ENCODE peak calls at places on chromosomes 3 and 15, in six cellular contexts. L is IMR-90, F is PC-3, I is Peyer's patch, S is endothelial cell of umbilical vein, C is colonic mucosa. G is an unnamed sample.

GRCh38 chr3:174541708-174542107 is 317.4 kb upstream of the NAALADL2 start:
- DNase-seq in I (no peak), S (no peak), C (no peak), L (peak; percentile 51), F (no peak), G (no peak)

GRCh38 chr3:3798641-3799113 is 554 bp upstream of the LRRN1 start:
- DNase-seq in C (peak; percentile 24), S (no peak), I (peak; percentile 45), F (no peak), L (no peak), G (peak; percentile 34)

GRCh38 chr15:60729850-60730458 is 251.0 kb upstream of the ICE2 start:
- DNase-seq in I (no peak), S (no peak), F (no peak), L (no peak), C (no peak), G (no peak)

GRCh38 chr15:78162038-78162437 is 12.9 kb downstream of the IDH3A start:
- DNase-seq in F (no peak), S (no peak), I (no peak), C (no peak), L (no peak), G (no peak)

GRCh38 chr15:48176097-48176496 is 2.0 kb downstream of the MYEF2 start:
- DNase-seq in C (no peak), F (no peak), I (no peak), S (no peak), L (peak; percentile 38), G (no peak)

GRCh38 chr3:48107227-48107626 is 81.0 kb downstream of the CDC25A start:
- DNase-seq in F (no peak), L (no peak), S (no peak), C (no peak), I (no peak), G (no peak)

GRCh38 chr3:58633157-58633865 is 33.3 kb downstream of the FAM3D start:
- DNase-seq in S (no peak), L (no peak), F (no peak), I (no peak), C (no peak), G (no peak)

GRCh38 chr3:25582242-25582641 is 82.5 kb downstream of the TOP2B start:
- DNase-seq in C (no peak), S (peak; percentile 63), L (peak; percentile 96), F (peak; percentile 78), I (no peak), G (no peak)

GRCh38 chr15:70293606-70294470 is 196.1 kb upstream of the TLE3 start:
- DNase-seq in I (no peak), F (no peak), C (no peak), L (no peak), S (no peak), G (no peak)

GRCh38 chr3:49906004-49906860 is 2.6 kb upstream of the MST1R start:
- DNase-seq in L (peak; percentile 46), I (peak; percentile 34), S (peak; percentile 64), F (peak; percentile 86), C (peak; percentile 90), G (peak; percentile 71)

GRCh38 chr3:121431717-121432517 is 113.9 kb downstream of the POLQ start:
- DNase-seq in L (peak; percentile 59), I (peak; percentile 40), S (peak; percentile 79), C (peak; percentile 35), F (peak; percentile 17), G (no peak)

GRCh38 chr3:127799476-127800222 is 22.7 kb downstream of the MGLL start:
- DNase-seq in S (peak; percentile 93), L (peak; percentile 97), F (peak; percentile 89), C (no peak), I (no peak), G (no peak)

GRCh38 chr3:105916767-105917166 is 48.0 kb upstream of the CBLB start:
- DNase-seq in F (no peak), L (no peak), C (no peak), S (no peak), I (no peak), G (no peak)

GRCh38 chr3:171904829-171905228 is 61.7 kb downstream of the TMEM212 start:
- DNase-seq in L (peak; percentile 28), C (no peak), F (no peak), S (peak; percentile 36), I (no peak), G (no peak)

GRCh38 chr3:188734395-188734794 is 437.4 kb upstream of the TPRG1 start:
- DNase-seq in C (peak; percentile 21), I (no peak), S (peak; percentile 25), F (no peak), L (no peak), G (no peak)

GRCh38 chr15:43545426-43545825 is 28.0 kb downstream of the MAP1A start:
- DNase-seq in S (no peak), C (no peak), L (no peak), F (no peak), I (no peak), G (no peak)

GRCh38 chr3:102180291-102180931 is 254.4 kb upstream of the ZPLD1 start:
- DNase-seq in C (no peak), L (peak; percentile 95), S (peak; percentile 94), F (peak; percentile 71), I (no peak), G (no peak)

GRCh38 chr15:24823473-24823872 is 131.3 kb upstream of the SNRPN start:
- DNase-seq in L (no peak), I (no peak), F (peak; percentile 23), S (peak; percentile 3), C (no peak), G (no peak)

GRCh38 chr15:100200287-100200772 is 141.4 kb downstream of the ADAMTS17 start:
- DNase-seq in L (no peak), C (no peak), S (no peak), I (no peak), F (no peak), G (no peak)

DNA sequence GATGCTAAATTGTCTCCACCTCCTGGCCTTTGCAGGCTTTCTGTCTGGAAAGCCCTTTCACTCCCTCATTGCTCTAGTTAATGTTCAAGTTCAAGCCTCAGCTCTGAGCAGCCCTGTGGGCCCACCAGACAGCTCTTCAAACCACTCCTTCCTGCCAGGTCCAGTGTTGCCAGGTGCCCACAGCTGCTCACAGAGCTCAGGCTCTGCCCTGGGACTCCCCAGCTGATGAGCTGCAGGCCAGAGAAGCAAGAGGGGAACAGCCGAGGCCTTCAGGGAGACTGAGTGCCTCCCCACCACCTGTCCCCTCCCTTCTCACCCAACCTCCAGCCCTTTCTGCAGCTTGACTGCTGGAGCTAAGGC is 1.3 kb upstream of the ZBTB47 start:
- DNase-seq in L (no peak), C (no peak), I (no peak), F (no peak), S (no peak), G (peak; percentile 49)
- H3K4me3 ChIP-seq in L (no peak overlapping the region), C (peak overlapping the region; percentile 64), I (no peak overlapping the region), F (no peak overlapping the region), S (no peak overlapping the region), G (no peak overlapping the region)

GRCh38 chr3:23389089-23389488 is 186.0 kb downstream of the UBE2E2 start:
- DNase-seq in C (peak; percentile 25), F (peak; percentile 59), L (no peak), S (no peak), I (no peak), G (no peak)
- H3K4me1 ChIP-seq in C (no peaks in the 10 kb centered on the region), F (peaks cover 5% of the 10 kb centered on the region), L (no peaks in the 10 kb centered on the region), S (no peaks in the 10 kb centered on the region), I (no peaks in the 10 kb centered on the region), G (peaks cover 12% of the 10 kb centered on the region)

GRCh38 chr3:44952689-44953088 is 23.3 kb downstream of the ZDHHC3 start:
- DNase-seq in L (no peak), S (no peak), I (no peak), C (no peak), F (no peak), G (no peak)

GRCh38 chr3:44950273-44950672 is 25.7 kb downstream of the ZDHHC3 start:
- DNase-seq in L (no peak), C (no peak), I (no peak), S (no peak), F (no peak), G (no peak)

GRCh38 chr3:44942202-44942921 is 33.6 kb downstream of the ZDHHC3 start:
- DNase-seq in S (no peak), L (peak; percentile 79), F (peak; percentile 81), C (no peak), I (no peak), G (no peak)

GRCh38 chr3:44948239-44948638 is 27.7 kb downstream of the ZDHHC3 start:
- DNase-seq in I (no peak), C (no peak), F (no peak), L (peak; percentile 24), S (no peak), G (no peak)
- H3K27ac ChIP-seq in I (no peak overlapping the region), C (no peak overlapping the region), F (no peak overlapping the region), L (no peak overlapping the region), S (no peak overlapping the region), G (no peak overlapping the region)

GRCh38 chr3:190225186-190225692 is 97.0 kb downstream of the CLDN1 start:
- DNase-seq in S (peak; percentile 58), F (peak; percentile 78), L (peak; percentile 42), C (no peak), I (no peak), G (no peak)

GRCh38 chr3:190224466-190225185 is 97.6 kb downstream of the CLDN1 start:
- DNase-seq in S (no peak), I (no peak), C (no peak), F (no peak), L (no peak), G (no peak)

GRCh38 chr3:190227064-190227463 is 95.2 kb downstream of the CLDN1 start:
- DNase-seq in I (no peak), F (no peak), C (no peak), S (no peak), L (no peak), G (no peak)

DNA sequence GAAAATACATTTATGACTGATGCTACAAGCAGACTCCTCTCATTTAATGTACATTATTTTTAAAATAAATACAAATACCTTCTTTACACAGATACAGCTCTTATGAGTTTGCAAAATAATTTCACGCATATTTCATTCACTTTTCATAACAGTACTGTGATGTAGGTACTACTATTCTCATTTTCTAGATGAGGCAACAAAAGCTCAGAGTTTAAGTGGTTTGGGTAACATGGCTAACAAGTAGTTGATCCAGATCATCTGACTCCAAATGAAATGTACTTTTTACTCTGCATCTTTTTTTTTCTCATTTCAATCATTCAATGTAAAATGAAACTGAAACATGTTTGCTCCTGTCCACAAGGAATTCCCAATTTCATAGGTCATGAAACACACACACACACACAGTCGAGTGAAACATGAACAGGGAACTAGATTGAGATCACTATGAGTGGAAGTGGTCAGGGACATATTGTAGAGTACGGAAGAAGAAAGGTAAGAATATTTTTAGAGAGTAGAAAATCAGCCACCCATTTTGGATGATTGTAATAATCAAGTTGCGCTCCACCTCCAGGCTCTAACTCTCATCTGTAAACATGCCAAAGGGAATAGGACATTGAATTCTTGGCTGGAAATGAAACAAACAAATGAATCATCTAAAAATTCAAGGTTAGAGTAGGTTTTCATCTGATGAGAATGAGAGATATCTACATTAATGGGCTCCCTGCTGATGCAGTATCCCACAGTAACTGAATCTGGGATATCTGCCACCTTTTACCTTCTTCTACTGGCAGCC is 92.4 kb downstream of the CLDN1 start:
- DNase-seq in I (no peak), S (peak; percentile 28), F (peak; percentile 93), C (no peak), L (peak; percentile 63), G (no peak)
- H3K4me3 ChIP-seq in I (no peak overlapping the region), S (no peak overlapping the region), F (peak overlapping the region; percentile 42), C (no peak overlapping the region), L (no peak overlapping the region), G (no peak overlapping the region)

GRCh38 chr3:183266454-183266853 is 13.4 kb downstream of the B3GNT5 start:
- DNase-seq in I (no peak), L (no peak), S (no peak), C (no peak), F (no peak), G (no peak)
- H3K4me1 ChIP-seq in I (no peaks in the 10 kb centered on the region), L (no peaks in the 10 kb centered on the region), S (peaks cover 17% of the 10 kb centered on the region), C (peaks cover 9% of the 10 kb centered on the region), F (peaks cover 79% of the 10 kb centered on the region), G (peaks cover 21% of the 10 kb centered on the region)

G was measured in pancreas.